ENCODE peak calls at places on chromosomes 13 and 19, in ten cellular contexts. D, B, R, F, I, X, U, K, C and O are unnamed samples.

GRCh38 chr13:60327551-60327950 is 69.5 kb upstream of the TDRD3 start:
- DNase-seq in D (no peak), B (no peak), R (no peak), F (no peak), I (no peak), X (no peak), U (no peak), K (no peak), C (no peak), O (peak)

GRCh38 chr13:46679369-46680180 is 117.4 kb downstream of the ESD start:
- DNase-seq in D (no peak), B (peak), R (peak), F (peak), I (peak), X (peak), U (no peak), K (peak), C (no peak), O (no peak)

GRCh38 chr13:67221630-67222226 is 8.4 kb downstream of the PCDH9 start:
- DNase-seq in D (no peak), B (no peak), R (no peak), F (peak), I (no peak), X (peak), U (no peak), K (no peak), C (no peak), O (no peak)

GRCh38 chr19:34985249-34986022 is 14.7 kb upstream of the GRAMD1A start:
- DNase-seq in D (no peak), B (peak), R (peak), F (peak), I (no peak), X (no peak), U (no peak), K (peak), C (no peak), O (peak)

GRCh38 chr19:8569066-8569761 is 8.0 kb downstream of the MYO1F start:
- DNase-seq in D (peak), B (no peak), R (peak), F (no peak), I (no peak), X (peak), U (no peak), K (peak), C (peak), O (no peak)

GRCh38 chr19:16355293-16356043 is 30.8 kb downstream of the KLF2 start:
- DNase-seq in D (no peak), B (no peak), R (no peak), F (no peak), I (peak), X (no peak), U (no peak), K (no peak), C (peak), O (no peak)

GRCh38 chr19:2015611-2015950 is at the start of gene BTBD2:
- DNase-seq in D (no peak), B (no peak), R (peak), F (peak), I (peak), X (peak), U (no peak), K (no peak), C (peak), O (no peak)

GRCh38 chr19:51479531-51480331 is 1.4 kb downstream of the CEACAM18 start:
- DNase-seq in D (no peak), B (no peak), R (no peak), F (no peak), I (no peak), X (no peak), U (no peak), K (no peak), C (no peak), O (no peak)

GRCh38 chr19:17289489-17289888 is 7.8 kb downstream of the ANKLE1 start:
- DNase-seq in D (peak), B (peak), R (peak), F (peak), I (peak), X (peak), U (no peak), K (peak), C (no peak), O (peak)

DNA sequence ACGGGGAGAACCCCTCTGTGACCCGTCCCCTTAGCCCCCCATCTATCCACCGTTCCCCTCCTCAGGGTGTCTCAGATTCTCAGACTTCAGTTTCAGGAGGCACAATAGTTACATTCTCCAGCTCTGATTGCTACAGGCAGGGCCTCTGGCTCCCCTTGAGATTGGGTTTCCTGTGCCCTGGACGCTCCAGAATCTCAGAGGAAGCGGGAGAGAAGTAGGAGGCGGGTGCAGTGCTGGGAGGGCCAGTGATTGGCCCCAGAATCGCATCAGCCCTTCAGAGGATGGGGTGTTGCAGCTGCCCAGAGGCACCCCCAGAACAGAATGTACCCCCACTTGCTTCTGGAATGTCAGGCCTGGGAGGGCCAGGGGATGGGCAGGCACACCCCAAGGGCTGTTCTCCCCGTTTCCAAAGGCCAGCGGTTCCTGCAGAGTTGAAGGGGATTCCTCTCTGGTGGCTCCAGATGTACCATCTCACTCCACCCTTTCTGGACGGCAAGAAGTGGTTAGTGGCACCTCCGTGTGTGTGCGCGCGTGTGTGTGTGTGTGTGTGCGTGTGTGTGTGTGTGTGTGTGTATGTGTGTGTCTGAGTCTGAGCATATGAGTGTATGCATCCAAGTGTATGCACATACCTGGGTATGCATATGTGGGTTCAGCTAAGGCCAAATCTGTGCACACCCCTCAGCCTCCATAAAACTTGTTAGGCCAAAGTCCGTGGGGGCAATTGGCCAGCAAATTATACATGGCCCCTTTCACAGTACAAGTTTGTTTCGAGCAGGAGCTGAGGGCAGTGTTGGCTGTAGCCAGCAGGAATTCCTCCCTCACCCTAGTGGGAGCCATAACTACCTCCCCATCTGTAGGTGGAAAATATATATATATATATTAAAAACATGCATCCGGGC is 35.5 kb downstream of the LYL1 start:
- DNase-seq in D (no peak), B (no peak), R (no peak), F (no peak), I (peak), X (no peak), U (no peak), K (no peak), C (no peak), O (no peak)
- H3K4me2 ChIP-seq in D (no peak), B (no peak), R (no peak), F (no peak), I (no peak), X (no peak), U (no peak), K (no peak), C (no peak), O (no peak)

GRCh38 chr19:44718441-44719261 is 19.7 kb downstream of the CEACAM16 start:
- DNase-seq in D (peak), B (peak), R (peak), F (no peak), I (peak), X (no peak), U (no peak), K (peak), C (no peak), O (peak)

GRCh38 chr19:44722131-44723121 is 23.5 kb downstream of the CEACAM16 start:
- DNase-seq in D (no peak), B (no peak), R (no peak), F (peak), I (no peak), X (peak), U (no peak), K (no peak), C (no peak), O (peak)

GRCh38 chr19:44723299-44723951 is 24.5 kb downstream of the CEACAM16 start:
- DNase-seq in D (no peak), B (no peak), R (no peak), F (no peak), I (no peak), X (no peak), U (no peak), K (no peak), C (no peak), O (no peak)

GRCh38 chr19:44719262-44719701 is 20.3 kb downstream of the CEACAM16 start:
- DNase-seq in D (no peak), B (no peak), R (no peak), F (no peak), I (no peak), X (no peak), U (no peak), K (no peak), C (no peak), O (peak)

DNA sequence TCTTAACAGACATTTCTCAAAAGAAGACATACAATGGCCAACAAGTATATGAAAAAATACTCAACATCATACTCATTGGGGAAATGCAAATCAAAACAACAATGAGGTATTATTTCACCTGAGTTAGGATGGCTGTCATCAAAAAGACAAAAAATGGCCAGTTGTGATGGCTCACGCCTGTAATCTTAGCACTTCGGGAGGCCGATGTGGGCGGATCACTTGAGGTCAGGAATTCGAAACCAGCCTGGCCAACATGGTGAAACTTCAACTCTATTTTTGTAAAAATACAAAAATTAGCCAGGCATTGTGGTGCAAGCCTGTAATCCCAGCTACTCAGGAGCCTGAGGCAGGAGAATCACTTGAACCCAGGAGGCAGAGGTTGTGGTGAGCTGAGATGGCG is 22.0 kb downstream of the CEACAM16 start:
- DNase-seq in D (no peak), B (no peak), R (no peak), F (no peak), I (no peak), X (peak), U (no peak), K (no peak), C (no peak), O (no peak)
- H3K4me2 ChIP-seq in D (peak), B (no peak), R (no peak), F (peak), I (no peak), X (peak), U (no peak), K (peak), C (no peak), O (no peak)

GRCh38 chr13:24386816-24387708 is 77.7 kb downstream of the C1QTNF9 start:
- DNase-seq in D (no peak), B (no peak), R (no peak), F (no peak), I (no peak), X (no peak), U (no peak), K (no peak), C (no peak), O (no peak)
- H3K4me2 ChIP-seq in D (no peak), B (no peak), R (no peak), F (no peak), I (no peak), X (no peak), U (no peak), K (no peak), C (no peak), O (no peak)

GRCh38 chr13:80339841-80340642 is 884 bp downstream of the SPRY2 start:
- DNase-seq in D (no peak), B (peak), R (peak), F (no peak), I (peak), X (peak), U (no peak), K (peak), C (peak), O (peak)
- H3K4me2 ChIP-seq in D (peak), B (peak), R (peak), F (no peak), I (peak), X (peak), U (peak), K (peak), C (peak), O (peak)

GRCh38 chr19:40420766-40421467 is 4.9 kb downstream of the SERTAD1 start:
- DNase-seq in D (peak), B (peak), R (peak), F (peak), I (peak), X (peak), U (no peak), K (peak), C (peak), O (peak)

GRCh38 chr19:40423227-40423566 is 2.6 kb downstream of the SERTAD1 start:
- DNase-seq in D (no peak), B (no peak), R (no peak), F (no peak), I (no peak), X (no peak), U (no peak), K (peak), C (no peak), O (no peak)

GRCh38 chr19:40421468-40421778 is 4.4 kb downstream of the SERTAD1 start:
- DNase-seq in D (no peak), B (no peak), R (no peak), F (no peak), I (no peak), X (no peak), U (no peak), K (no peak), C (no peak), O (no peak)

GRCh38 chr19:40423938-40424337 is 1.9 kb downstream of the SERTAD1 start:
- DNase-seq in D (no peak), B (no peak), R (no peak), F (no peak), I (no peak), X (no peak), U (no peak), K (no peak), C (no peak), O (no peak)

DNA sequence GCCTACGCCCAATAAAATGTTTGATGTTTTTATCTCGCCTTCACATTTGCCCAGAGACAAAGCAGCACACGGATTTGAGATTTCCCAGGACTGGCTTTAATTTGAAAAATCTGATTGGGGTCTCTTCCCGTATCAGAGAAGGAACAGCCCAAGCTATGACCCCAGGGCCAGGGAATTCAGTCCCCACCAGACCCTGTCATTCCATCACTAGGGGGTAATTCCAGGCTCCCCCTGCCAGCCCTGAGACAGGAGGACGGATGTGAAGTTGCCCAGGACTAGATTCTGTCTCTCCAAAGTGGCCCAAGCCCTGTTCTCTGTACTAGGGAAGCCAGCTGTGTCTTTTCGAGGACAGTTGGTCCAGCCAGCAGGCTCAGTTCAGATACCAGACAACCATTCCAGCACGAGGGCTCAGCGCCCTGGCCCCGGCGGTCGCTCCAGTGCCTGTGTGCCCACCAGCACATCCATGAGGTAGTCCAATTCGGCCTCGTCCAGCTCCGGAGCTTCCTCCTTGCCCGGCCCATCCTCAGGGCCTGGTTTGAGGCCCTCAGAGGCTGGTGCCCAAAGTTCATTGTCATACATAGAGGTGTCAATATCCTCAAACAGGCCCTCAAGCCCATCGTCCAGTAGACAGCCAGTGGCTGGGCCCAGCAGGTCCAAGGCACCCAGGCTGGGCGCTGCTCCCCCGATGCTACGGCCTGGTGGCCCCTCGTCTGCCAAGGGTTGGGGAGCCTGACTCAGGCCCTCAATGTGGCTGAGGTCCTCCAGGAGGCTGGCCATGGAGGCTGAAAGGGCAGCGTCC is 3.2 kb downstream of the SERTAD1 start:
- DNase-seq in D (no peak), B (no peak), R (no peak), F (no peak), I (no peak), X (no peak), U (no peak), K (no peak), C (no peak), O (no peak)
- H3K4me2 ChIP-seq in D (peak), B (no peak), R (no peak), F (no peak), I (no peak), X (no peak), U (no peak), K (no peak), C (peak), O (no peak)

GRCh38 chr13:102814025-102814607 is 15.2 kb downstream of the BIVM start:
- DNase-seq in D (no peak), B (no peak), R (no peak), F (no peak), I (no peak), X (peak), U (no peak), K (no peak), C (no peak), O (no peak)
- H3K4me2 ChIP-seq in D (no peak), B (no peak), R (no peak), F (no peak), I (no peak), X (peak), U (no peak), K (no peak), C (no peak), O (no peak)